ENCODE peak calls at places on chromosomes 3 and 15, in five cellular contexts. T is aorta, P is NCI-H1092 treated with DMSO at 0.1 percent for 48 hours, M is retina, K is LoVo. V is an unnamed sample.

GRCh38 chr3:42708611-42709151 is 6.1 kb upstream of the HHATL start:
- DNase-seq in M (no peak), K (no peak), P (no peak), T (no peak), V (no peak)

GRCh38 chr3:112333002-112333385 is at the start of gene CD200:
- DNase-seq in P (peak; percentile 87), M (peak; percentile 92), K (peak; percentile 61), T (peak; percentile 74), V (peak; percentile 10)

GRCh38 chr3:68403741-68404140 is 528.6 kb downstream of the TAFA4 start:
- DNase-seq in M (no peak), T (no peak), K (no peak), P (no peak), V (no peak)

GRCh38 chr3:58093573-58094195 is 85.5 kb downstream of the FLNB start:
- DNase-seq in M (no peak), T (no peak), K (peak; percentile 50), P (no peak), V (peak; percentile 67)

GRCh38 chr3:196194542-196194915 is 16.7 kb downstream of the ZDHHC19 start:
- DNase-seq in M (no peak), P (no peak), T (no peak), K (no peak), V (no peak)

GRCh38 chr3:67517781-67518180 is 136.6 kb downstream of the SUCLG2 start:
- DNase-seq in K (no peak), P (no peak), T (no peak), M (no peak), V (no peak)

GRCh38 chr3:140113983-140114923 is 179.3 kb downstream of the CLSTN2 start:
- DNase-seq in M (no peak), P (no peak), K (no peak), T (no peak), V (no peak)

GRCh38 chr15:41337631-41338522 is 5.2 kb downstream of the NUSAP1 start:
- DNase-seq in M (no peak), T (no peak), P (no peak), K (no peak), V (no peak)

GRCh38 chr3:152443212-152444023 is 174.7 kb downstream of the MBNL1 start:
- DNase-seq in M (no peak), K (no peak), T (no peak), P (no peak), V (no peak)

GRCh38 chr3:56942523-56942922 is 117.9 kb upstream of the SPATA12 start:
- DNase-seq in M (no peak), P (no peak), K (no peak), T (no peak), V (peak; percentile 17)

GRCh38 chr3:112640333-112640863 is 545 bp downstream of the CCDC80 start:
- DNase-seq in T (no peak), M (peak; percentile 59), K (no peak), P (no peak), V (peak; percentile 50)

GRCh38 chr15:68808770-68809169 is 11.9 kb downstream of the ANP32A start:
- DNase-seq in P (no peak), K (no peak), M (peak; percentile 35), T (no peak), V (no peak)

GRCh38 chr15:51046799-51047449 is 47.8 kb downstream of the TNFAIP8L3 start:
- DNase-seq in M (no peak), K (peak; percentile 15), T (no peak), P (no peak), V (no peak)

GRCh38 chr15:92819312-92820232 is 80.6 kb upstream of the CHD2 start:
- DNase-seq in M (peak; percentile 64), P (peak; percentile 81), T (no peak), K (no peak), V (peak; percentile 57)

GRCh38 chr3:151085889-151086483 is 522 bp downstream of the MED12L start:
- DNase-seq in P (peak; percentile 53), T (peak; percentile 48), M (peak; percentile 86), K (no peak), V (peak; percentile 37)

GRCh38 chr3:117248149-117248548 is 538.6 kb downstream of the TUSC7 start:
- DNase-seq in K (no peak), M (no peak), T (no peak), P (no peak), V (no peak)

GRCh38 chr3:14434105-14434504 is 31.7 kb downstream of the SLC6A6 start:
- DNase-seq in T (no peak), M (no peak), K (no peak), P (no peak), V (no peak)